ENCODE peak calls at places on chromosome 13, in seven cellular contexts. M, E, S, B, P, G and L are unnamed samples.

GRCh38 chr13:40652588-40652940 is 13.9 kb downstream of the FOXO1 start:
- DNase-seq in B (no peak), M (no peak), S (no peak), P (no peak), E (no peak), G (no peak), L (no peak)

GRCh38 chr13:89514534-89515312 is 1832.8 kb upstream of the MIR17HG start:
- DNase-seq in G (no peak), S (no peak), B (peak), E (peak), M (no peak), P (peak), L (no peak)

GRCh38 chr13:105273665-105274222 is 1261.7 kb downstream of the EFNB2 start:
- DNase-seq in S (no peak), B (no peak), P (no peak), G (no peak), E (no peak), M (no peak), L (no peak)

GRCh38 chr13:59422646-59423045 is 741.1 kb downstream of the DIAPH3 start:
- DNase-seq in M (no peak), P (no peak), B (peak), E (no peak), S (no peak), G (no peak), L (no peak)

GRCh38 chr13:109383683-109384082 is 402.7 kb downstream of the IRS2 start:
- DNase-seq in M (no peak), E (peak), S (no peak), P (peak), B (peak), G (no peak), L (no peak)

GRCh38 chr13:60397693-60398437 is 845 bp downstream of the TDRD3 start:
- DNase-seq in S (peak), M (peak), P (no peak), E (peak), G (peak), B (peak), L (peak)

GRCh38 chr13:47893527-47893926 is 107.5 kb downstream of the SUCLA2 start:
- DNase-seq in M (no peak), B (no peak), G (no peak), P (no peak), E (no peak), S (no peak), L (no peak)

GRCh38 chr13:39105110-39105509 is 66.9 kb downstream of the NHLRC3 start:
- DNase-seq in B (no peak), S (no peak), G (no peak), M (no peak), E (peak), P (no peak), L (no peak)

GRCh38 chr13:44015808-44016207 is 136.1 kb downstream of the LACC1 start:
- DNase-seq in M (no peak), B (no peak), E (no peak), G (no peak), S (no peak), P (no peak), L (no peak)

GRCh38 chr13:32164622-32165268 is 133.2 kb downstream of the FRY start:
- DNase-seq in S (no peak), P (no peak), G (no peak), E (no peak), M (peak), B (peak), L (peak)

GRCh38 chr13:63631006-63631405 is 2215.4 kb upstream of the PCDH20 start:
- DNase-seq in S (no peak), G (no peak), B (no peak), M (no peak), P (no peak), E (no peak), L (no peak)

GRCh38 chr13:25203256-25203794 is 31.2 kb upstream of the AMER2 start:
- DNase-seq in S (no peak), M (no peak), E (no peak), B (no peak), P (no peak), G (no peak), L (no peak)

GRCh38 chr13:23715092-23715761 is 145.0 kb downstream of the TNFRSF19 start:
- DNase-seq in S (no peak), G (no peak), B (no peak), E (no peak), M (no peak), P (no peak), L (no peak)

GRCh38 chr13:110214637-110215036 is 92.3 kb downstream of the COL4A1 start:
- DNase-seq in P (no peak), G (no peak), E (no peak), S (no peak), M (no peak), B (no peak), L (no peak)

GRCh38 chr13:99960663-99961440 is 10.7 kb downstream of the ZIC5 start:
- DNase-seq in G (no peak), M (no peak), E (no peak), B (no peak), P (no peak), S (no peak), L (no peak)

GRCh38 chr13:98285317-98285716 is 108.2 kb upstream of the RNF113B start:
- DNase-seq in M (no peak), P (peak), B (no peak), G (no peak), S (no peak), E (peak), L (no peak)

GRCh38 chr13:43316997-43317396 is 293.6 kb downstream of the DNAJC15 start:
- DNase-seq in G (peak), S (no peak), E (no peak), P (no peak), B (peak), M (no peak), L (peak)

GRCh38 chr13:40779796-40780285 is 8.9 kb upstream of the MRPS31 start:
- DNase-seq in G (no peak), B (no peak), E (no peak), M (no peak), P (no peak), S (no peak), L (no peak)

GRCh38 chr13:86563308-86563707 is 764.1 kb upstream of the SLITRK6 start:
- DNase-seq in E (peak), P (peak), B (no peak), M (no peak), G (no peak), S (no peak), L (no peak)

GRCh38 chr13:98411617-98412310 is 165.1 kb downstream of the STK24 start:
- DNase-seq in E (no peak), S (no peak), M (no peak), B (no peak), P (no peak), G (peak), L (no peak)

GRCh38 chr13:100244431-100244830 is 155.5 kb downstream of the PCCA start:
- DNase-seq in B (no peak), G (no peak), S (no peak), P (no peak), E (no peak), M (no peak), L (no peak)

GRCh38 chr13:34926513-34926912 is 15.6 kb upstream of the NBEA start:
- DNase-seq in P (no peak), B (peak), S (no peak), M (no peak), G (no peak), E (no peak), L (peak)

GRCh38 chr13:96082640-96083039 is 7.3 kb upstream of the HS6ST3 start:
- DNase-seq in M (no peak), G (no peak), P (no peak), B (no peak), S (no peak), E (no peak), L (no peak)

GRCh38 chr13:31431722-31432137 is 232.0 kb downstream of the B3GLCT start:
- DNase-seq in P (no peak), B (peak), S (peak), E (peak), G (peak), M (peak), L (no peak)

GRCh38 chr13:53123536-53123935 is 94.9 kb downstream of the OLFM4 start:
- DNase-seq in E (no peak), G (no peak), B (no peak), S (no peak), P (no peak), M (no peak), L (no peak)

GRCh38 chr13:45416521-45417125 is 1.6 kb downstream of the SLC25A30 start:
- DNase-seq in P (no peak), M (no peak), G (no peak), B (no peak), E (no peak), S (no peak), L (no peak)

GRCh38 chr13:97224544-97225324 is 2.6 kb downstream of the MBNL2 start:
- DNase-seq in G (peak), B (peak), S (no peak), P (no peak), M (peak), E (peak), L (no peak)

GRCh38 chr13:40922437-40923040 is 96.6 kb downstream of the ELF1 start:
- DNase-seq in B (no peak), S (peak), M (no peak), P (no peak), E (no peak), G (no peak), L (no peak)

GRCh38 chr13:87678353-87678752 is 7.2 kb downstream of the SLITRK5 start:
- DNase-seq in G (no peak), E (no peak), P (no peak), S (no peak), B (no peak), M (no peak), L (no peak)

GRCh38 chr13:35927554-35927953 is 203.6 kb downstream of the DCLK1 start:
- DNase-seq in E (peak), P (peak), B (peak), S (peak), G (peak), M (no peak), L (no peak)

GRCh38 chr13:50831510-50831909 is 12.0 kb downstream of the DLEU7 start:
- DNase-seq in M (no peak), G (no peak), B (no peak), P (no peak), S (no peak), E (no peak), L (no peak)

GRCh38 chr13:63285426-63285825 is 1869.8 kb upstream of the PCDH20 start:
- DNase-seq in M (no peak), S (no peak), E (no peak), B (no peak), G (no peak), P (no peak), L (no peak)

GRCh38 chr13:41842029-41842428 is 118.9 kb downstream of the VWA8 start:
- DNase-seq in P (no peak), E (peak), G (no peak), B (peak), S (no peak), M (no peak), L (no peak)

GRCh38 chr13:58476176-58476575 is 844.6 kb downstream of the PCDH17 start:
- DNase-seq in S (no peak), P (no peak), E (no peak), G (no peak), B (no peak), M (no peak), L (no peak)

GRCh38 chr13:44834404-44834803 is 154.9 kb downstream of the NUFIP1 start:
- DNase-seq in B (no peak), E (no peak), S (no peak), G (no peak), M (no peak), P (no peak), L (no peak)

GRCh38 chr13:35549481-35549880 is 73.0 kb upstream of the MAB21L1 start:
- DNase-seq in S (no peak), E (peak), M (no peak), G (no peak), P (peak), B (peak), L (peak)